ENCODE peak calls at places on chromosomes 6 and 20, in nine cellular contexts. One of them, this sample, is unnamed.

GRCh38 chr6:11374036-11375010 is 141.9 kb upstream of the NEDD9 start:
- DNase-seq in A549: no peak
- DNase-seq in lower leg skin: no peak
- DNase-seq in astrocyte of the cerebellum: no peak
- DNase-seq in GM12865: peak
- DNase-seq in GM20000: peak
- DNase-seq in AG09309: no peak
- DNase-seq in omental fat pad: no peak
- DNase-seq in PC-9: no peak
- DNase-seq in this sample: no peak

GRCh38 chr6:119361209-119361608 is 11.6 kb upstream of the MAN1A1 start:
- DNase-seq in astrocyte of the cerebellum: no peak
- DNase-seq in lower leg skin: no peak
- DNase-seq in AG09309: no peak
- DNase-seq in omental fat pad: no peak
- DNase-seq in A549: no peak
- DNase-seq in PC-9: no peak
- DNase-seq in GM12865: no peak
- DNase-seq in GM20000: no peak
- DNase-seq in this sample: no peak

GRCh38 chr6:149852180-149852579 is 12.0 kb downstream of the LRP11 start:
- DNase-seq in A549: no peak
- DNase-seq in omental fat pad: no peak
- DNase-seq in GM12865: peak
- DNase-seq in PC-9: no peak
- DNase-seq in AG09309: no peak
- DNase-seq in GM20000: no peak
- DNase-seq in astrocyte of the cerebellum: no peak
- DNase-seq in lower leg skin: no peak
- DNase-seq in this sample: no peak

GRCh38 chr6:162090734-162091133 is 636.8 kb downstream of the PRKN start:
- DNase-seq in astrocyte of the cerebellum: peak
- DNase-seq in AG09309: no peak
- DNase-seq in A549: no peak
- DNase-seq in omental fat pad: no peak
- DNase-seq in PC-9: no peak
- DNase-seq in GM20000: no peak
- DNase-seq in GM12865: no peak
- DNase-seq in lower leg skin: no peak
- DNase-seq in this sample: no peak

GRCh38 chr6:82371799-82372508 is 8.3 kb downstream of the TPBG start:
- DNase-seq in lower leg skin: no peak
- DNase-seq in A549: no peak
- DNase-seq in GM12865: no peak
- DNase-seq in GM20000: no peak
- DNase-seq in omental fat pad: no peak
- DNase-seq in astrocyte of the cerebellum: no peak
- DNase-seq in AG09309: no peak
- DNase-seq in PC-9: no peak
- DNase-seq in this sample: no peak

GRCh38 chr6:146361367-146361924 is 182.2 kb upstream of the RAB32 start:
- DNase-seq in PC-9: no peak
- DNase-seq in GM20000: no peak
- DNase-seq in GM12865: no peak
- DNase-seq in A549: no peak
- DNase-seq in lower leg skin: no peak
- DNase-seq in astrocyte of the cerebellum: no peak
- DNase-seq in AG09309: peak
- DNase-seq in omental fat pad: no peak
- DNase-seq in this sample: no peak

GRCh38 chr20:60057866-60058807 is 99.9 kb downstream of the CDH26 start:
- DNase-seq in GM12865: no peak
- DNase-seq in A549: no peak
- DNase-seq in omental fat pad: no peak
- DNase-seq in AG09309: no peak
- DNase-seq in GM20000: no peak
- DNase-seq in PC-9: no peak
- DNase-seq in lower leg skin: peak
- DNase-seq in astrocyte of the cerebellum: peak
- DNase-seq in this sample: no peak

GRCh38 chr6:158143700-158144099 is 24.4 kb downstream of the SERAC1 start:
- DNase-seq in AG09309: no peak
- DNase-seq in astrocyte of the cerebellum: no peak
- DNase-seq in PC-9: no peak
- DNase-seq in omental fat pad: no peak
- DNase-seq in A549: peak
- DNase-seq in GM12865: peak
- DNase-seq in GM20000: peak
- DNase-seq in lower leg skin: no peak
- DNase-seq in this sample: peak

GRCh38 chr20:60261323-60261722 is 303.1 kb downstream of the CDH26 start:
- DNase-seq in AG09309: no peak
- DNase-seq in GM20000: no peak
- DNase-seq in PC-9: no peak
- DNase-seq in lower leg skin: no peak
- DNase-seq in GM12865: no peak
- DNase-seq in astrocyte of the cerebellum: no peak
- DNase-seq in omental fat pad: no peak
- DNase-seq in A549: no peak
- DNase-seq in this sample: no peak

GRCh38 chr20:36847009-36847709 is 28.8 kb upstream of the TLDC2 start:
- DNase-seq in PC-9: peak
- DNase-seq in AG09309: no peak
- DNase-seq in GM12865: no peak
- DNase-seq in GM20000: no peak
- DNase-seq in A549: no peak
- DNase-seq in lower leg skin: peak
- DNase-seq in omental fat pad: no peak
- DNase-seq in astrocyte of the cerebellum: peak
- DNase-seq in this sample: no peak

GRCh38 chr6:154786144-154786868 is 53.1 kb downstream of the SCAF8 start:
- DNase-seq in GM20000: no peak
- DNase-seq in lower leg skin: no peak
- DNase-seq in PC-9: peak
- DNase-seq in A549: no peak
- DNase-seq in AG09309: no peak
- DNase-seq in astrocyte of the cerebellum: no peak
- DNase-seq in GM12865: no peak
- DNase-seq in omental fat pad: no peak
- DNase-seq in this sample: no peak

GRCh38 chr6:82720992-82721391 is 344.6 kb downstream of the UBE3D start:
- DNase-seq in lower leg skin: no peak
- DNase-seq in PC-9: no peak
- DNase-seq in GM12865: no peak
- DNase-seq in A549: no peak
- DNase-seq in GM20000: no peak
- DNase-seq in AG09309: no peak
- DNase-seq in omental fat pad: no peak
- DNase-seq in astrocyte of the cerebellum: no peak
- DNase-seq in this sample: no peak

GRCh38 chr6:126661646-126662045 is 321.7 kb downstream of the CENPW start:
- DNase-seq in PC-9: no peak
- DNase-seq in A549: no peak
- DNase-seq in AG09309: peak
- DNase-seq in astrocyte of the cerebellum: peak
- DNase-seq in GM12865: no peak
- DNase-seq in lower leg skin: no peak
- DNase-seq in GM20000: no peak
- DNase-seq in omental fat pad: no peak
- DNase-seq in this sample: no peak

GRCh38 chr20:25046181-25046641 is 11.7 kb downstream of the ACSS1 start:
- DNase-seq in A549: no peak
- DNase-seq in astrocyte of the cerebellum: no peak
- DNase-seq in GM20000: no peak
- DNase-seq in AG09309: no peak
- DNase-seq in omental fat pad: no peak
- DNase-seq in PC-9: no peak
- DNase-seq in lower leg skin: peak
- DNase-seq in GM12865: no peak
- DNase-seq in this sample: no peak

GRCh38 chr6:10338151-10338550 is 76.7 kb downstream of the TFAP2A start:
- DNase-seq in AG09309: peak
- DNase-seq in astrocyte of the cerebellum: no peak
- DNase-seq in omental fat pad: no peak
- DNase-seq in GM20000: no peak
- DNase-seq in A549: no peak
- DNase-seq in PC-9: no peak
- DNase-seq in lower leg skin: peak
- DNase-seq in GM12865: no peak
- DNase-seq in this sample: no peak

GRCh38 chr20:17202668-17203067 is 24.2 kb upstream of the PCSK2 start:
- DNase-seq in PC-9: no peak
- DNase-seq in astrocyte of the cerebellum: no peak
- DNase-seq in GM20000: no peak
- DNase-seq in AG09309: no peak
- DNase-seq in lower leg skin: no peak
- DNase-seq in A549: no peak
- DNase-seq in GM12865: no peak
- DNase-seq in omental fat pad: no peak
- DNase-seq in this sample: peak

DNA sequence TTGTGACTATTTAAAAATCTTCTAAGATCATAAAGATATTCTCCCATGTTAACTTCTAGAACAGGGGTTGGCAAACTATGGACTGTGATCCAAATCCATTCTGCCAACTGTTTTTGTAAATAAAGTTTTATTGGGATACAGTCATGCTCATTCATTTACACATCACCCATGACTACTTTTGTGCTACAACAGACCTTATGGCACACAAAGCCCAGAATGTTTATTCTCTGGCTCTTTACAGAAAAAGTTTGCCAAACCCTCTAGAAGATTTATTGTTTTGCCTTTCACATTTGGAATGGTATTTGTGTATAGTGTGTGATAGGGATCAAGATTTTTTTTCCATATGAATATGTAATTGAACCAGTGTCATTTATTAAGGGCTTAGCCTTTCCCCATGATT is 341.7 kb downstream of the CD83 start:
- DNase-seq in omental fat pad: no peak
- DNase-seq in astrocyte of the cerebellum: no peak
- DNase-seq in PC-9: no peak
- DNase-seq in GM12865: no peak
- DNase-seq in AG09309: no peak
- DNase-seq in GM20000: no peak
- DNase-seq in lower leg skin: no peak
- DNase-seq in A549: no peak
- DNase-seq in this sample: no peak
- TF ChIP-seq CTCF in omental fat pad: no peak
- TF ChIP-seq CTCF in astrocyte of the cerebellum: no peak
- TF ChIP-seq CTCF in PC-9: no peak
- TF ChIP-seq CTCF in GM12865: no peak
- TF ChIP-seq CTCF in AG09309: no peak
- TF ChIP-seq CTCF in GM20000: no peak
- TF ChIP-seq CTCF in lower leg skin: no peak
- TF ChIP-seq CTCF in A549: no peak
- TF ChIP-seq CTCF in this sample: no peak

DNA sequence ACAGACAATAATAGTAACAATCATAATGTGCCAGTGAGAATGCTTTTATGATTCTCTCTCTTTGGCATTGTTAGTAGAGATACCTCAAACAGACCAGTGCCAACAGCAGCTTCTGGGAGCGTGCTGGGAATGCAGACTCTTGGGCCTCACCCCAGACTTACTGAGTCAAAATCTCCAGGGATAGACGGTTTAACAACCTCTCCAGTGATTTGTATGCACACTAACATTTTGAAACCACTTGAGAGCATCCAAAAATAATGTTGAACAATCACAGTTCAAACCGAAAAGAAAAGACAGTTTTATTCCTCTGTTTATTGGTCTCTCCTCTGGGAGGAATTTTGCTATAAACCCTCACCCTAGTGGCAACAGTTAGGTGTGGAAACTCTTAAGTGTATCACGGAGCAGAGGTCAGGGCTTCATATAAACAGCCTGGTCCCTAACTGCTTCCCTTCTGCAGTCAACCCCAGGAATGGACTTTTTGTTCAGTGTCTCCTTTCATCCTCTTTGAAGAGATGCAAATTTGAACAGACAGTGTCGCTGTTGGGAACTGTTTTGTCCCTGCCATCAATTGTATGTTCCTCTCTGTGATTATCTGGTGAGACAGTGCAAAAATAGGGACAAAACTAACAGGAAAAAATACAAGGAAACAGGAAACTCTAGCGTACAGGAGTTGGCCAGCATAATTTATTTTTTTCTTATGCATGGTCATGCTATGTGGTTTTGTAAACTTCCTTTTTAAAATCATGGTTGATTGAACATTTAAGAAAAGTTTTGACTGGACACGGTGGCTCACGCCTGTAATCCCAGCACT is 162.4 kb upstream of the BTBD3 start:
- DNase-seq in AG09309: peak
- DNase-seq in astrocyte of the cerebellum: peak
- DNase-seq in A549: no peak
- DNase-seq in GM20000: no peak
- DNase-seq in lower leg skin: no peak
- DNase-seq in GM12865: no peak
- DNase-seq in omental fat pad: no peak
- DNase-seq in PC-9: no peak
- DNase-seq in this sample: peak
- TF ChIP-seq CTCF in AG09309: peak
- TF ChIP-seq CTCF in astrocyte of the cerebellum: no peak
- TF ChIP-seq CTCF in A549: no peak
- TF ChIP-seq CTCF in GM20000: no peak
- TF ChIP-seq CTCF in lower leg skin: no peak
- TF ChIP-seq CTCF in GM12865: no peak
- TF ChIP-seq CTCF in omental fat pad: no peak
- TF ChIP-seq CTCF in PC-9: no peak
- TF ChIP-seq CTCF in this sample: no peak

GRCh38 chr20:38334016-38334415 is 12.3 kb upstream of the LBP start:
- DNase-seq in AG09309: no peak
- DNase-seq in GM12865: no peak
- DNase-seq in omental fat pad: no peak
- DNase-seq in astrocyte of the cerebellum: peak
- DNase-seq in A549: no peak
- DNase-seq in lower leg skin: no peak
- DNase-seq in GM20000: no peak
- DNase-seq in PC-9: no peak
- DNase-seq in this sample: no peak
- TF ChIP-seq CTCF in AG09309: no peak
- TF ChIP-seq CTCF in GM12865: no peak
- TF ChIP-seq CTCF in omental fat pad: no peak
- TF ChIP-seq CTCF in astrocyte of the cerebellum: no peak
- TF ChIP-seq CTCF in A549: no peak
- TF ChIP-seq CTCF in lower leg skin: no peak
- TF ChIP-seq CTCF in GM20000: no peak
- TF ChIP-seq CTCF in PC-9: no peak
- TF ChIP-seq CTCF in this sample: no peak

DNA sequence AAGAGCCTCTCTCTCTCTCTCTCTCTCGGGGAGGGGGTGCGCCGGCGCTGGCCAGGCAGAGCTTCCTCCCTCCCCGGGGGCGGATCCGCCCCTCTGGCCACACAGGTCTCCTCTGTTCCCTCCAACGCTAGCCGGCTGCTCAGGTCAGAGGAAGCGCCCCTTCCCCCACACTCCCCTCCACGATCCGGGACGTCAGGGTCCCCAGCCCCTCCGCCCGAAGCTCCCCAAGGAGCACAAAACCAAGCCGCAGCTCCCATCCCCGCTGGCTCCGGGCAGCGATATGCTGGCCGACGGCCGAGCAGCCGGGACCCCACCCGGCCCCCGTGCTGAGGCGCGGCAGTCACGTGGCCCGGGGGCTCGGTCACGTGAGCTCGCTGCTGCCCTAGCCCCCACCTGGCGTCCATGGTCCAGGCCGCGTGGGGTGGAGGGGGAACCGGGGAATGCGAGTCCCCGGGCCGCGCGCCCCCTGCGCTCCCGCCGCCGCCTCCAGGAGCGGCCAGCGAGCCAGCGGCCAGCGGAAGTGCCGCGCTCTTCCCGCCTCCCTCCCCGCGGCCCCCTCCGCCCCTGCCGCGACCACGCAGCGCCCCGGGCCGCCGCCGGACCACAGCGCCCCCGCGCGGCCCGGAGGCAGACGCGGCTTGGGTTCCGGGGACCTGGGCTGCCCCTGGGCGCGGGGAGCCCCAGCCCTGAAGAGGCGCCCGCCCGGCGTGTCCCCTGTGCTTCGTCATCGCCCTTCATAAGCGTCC is at the start of gene SLC35B2:
- DNase-seq in PC-9: peak
- DNase-seq in AG09309: no peak
- DNase-seq in GM12865: peak
- DNase-seq in GM20000: peak
- DNase-seq in lower leg skin: peak
- DNase-seq in omental fat pad: no peak
- DNase-seq in astrocyte of the cerebellum: no peak
- DNase-seq in A549: peak
- DNase-seq in this sample: peak
- TF ChIP-seq CTCF in PC-9: no peak
- TF ChIP-seq CTCF in AG09309: peak
- TF ChIP-seq CTCF in GM12865: peak
- TF ChIP-seq CTCF in GM20000: peak
- TF ChIP-seq CTCF in lower leg skin: no peak
- TF ChIP-seq CTCF in omental fat pad: peak
- TF ChIP-seq CTCF in astrocyte of the cerebellum: peak
- TF ChIP-seq CTCF in A549: peak
- TF ChIP-seq CTCF in this sample: peak

This sample was measured in endothelial cell.